ENCODE peak calls at places on chromosomes 16 and 17, in five cellular contexts. S is A549; W is CD8-positive, alpha-beta T cell; U is mammary epithelial cell; F is right lobe of liver. L is an unnamed sample. For H3K4me1, the result is how much of the 10 kb centered on the place peaks cover.

GRCh38 chr17:15351487-15351840 is 10.1 kb upstream of the TEKT3 start:
- DNase-seq in F (no peak), S (no peak), U (no peak), W (no peak), L (no peak)

GRCh38 chr17:2087597-2088211 is 32.8 kb downstream of the HIC1 start:
- DNase-seq in W (no peak), F (no peak), S (no peak), U (no peak), L (peak)

GRCh38 chr17:72372185-72372584 is 251.4 kb downstream of the SOX9 start:
- DNase-seq in U (no peak), W (no peak), F (no peak), S (no peak), L (no peak)

GRCh38 chr16:61858996-61859395 is 177.2 kb downstream of the CDH8 start:
- DNase-seq in U (no peak), W (no peak), S (no peak), F (no peak), L (no peak)

GRCh38 chr16:86517652-86518258 is 7.4 kb downstream of the FOXF1 start:
- DNase-seq in S (peak), U (peak), F (peak), W (no peak), L (no peak)

GRCh38 chr16:29012913-29013641 is 28.2 kb downstream of the LAT start:
- DNase-seq in W (no peak), U (no peak), F (no peak), S (no peak), L (peak)

GRCh38 chr17:28491860-28492259 is 14.3 kb upstream of the FOXN1 start:
- DNase-seq in W (no peak), U (no peak), S (no peak), F (no peak), L (no peak)

GRCh38 chr16:50202926-50203624 is 50.0 kb downstream of the TENT4B start:
- DNase-seq in F (no peak), W (no peak), S (peak), U (peak), L (peak)

GRCh38 chr16:68434654-68435210 is 13.6 kb downstream of the SMPD3 start:
- DNase-seq in F (no peak), W (no peak), U (peak), S (no peak), L (peak)

GRCh38 chr16:67271446-67271845 is 7.9 kb upstream of the PLEKHG4 start:
- DNase-seq in U (no peak), W (no peak), F (no peak), S (no peak), L (no peak)

GRCh38 chr16:16033208-16033717 is 83.8 kb downstream of the ABCC1 start:
- DNase-seq in S (no peak), F (no peak), W (no peak), U (no peak), L (no peak)

GRCh38 chr16:55497558-55497957 is 11.3 kb upstream of the LPCAT2 start:
- DNase-seq in F (no peak), W (no peak), S (no peak), U (no peak), L (no peak)

DNA sequence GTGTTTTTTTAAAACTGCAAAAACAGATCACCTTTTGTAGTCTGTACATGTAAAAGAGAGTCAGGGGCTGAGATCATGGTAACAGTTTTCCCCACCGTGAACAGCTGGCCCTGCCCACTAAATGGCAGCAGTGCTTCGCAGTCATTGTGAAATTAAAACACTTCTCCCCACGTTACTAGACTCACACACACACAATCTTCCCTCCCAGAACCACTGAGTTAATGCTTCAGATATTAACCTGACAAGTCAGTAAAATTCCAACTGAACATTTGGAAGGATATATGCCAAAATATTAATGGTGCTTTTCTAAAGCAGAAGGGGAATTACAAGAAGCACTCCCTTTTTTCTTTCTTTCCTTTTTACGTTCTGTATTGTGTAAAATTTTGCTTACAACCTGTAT is 1.2 kb upstream of the CD300LG start:
- DNase-seq in W (no peak), U (no peak), F (no peak), S (no peak), L (no peak)
- H3K4me1 ChIP-seq in W (under half), U (under half), F (under half), S (under half), L (under half)

DNA sequence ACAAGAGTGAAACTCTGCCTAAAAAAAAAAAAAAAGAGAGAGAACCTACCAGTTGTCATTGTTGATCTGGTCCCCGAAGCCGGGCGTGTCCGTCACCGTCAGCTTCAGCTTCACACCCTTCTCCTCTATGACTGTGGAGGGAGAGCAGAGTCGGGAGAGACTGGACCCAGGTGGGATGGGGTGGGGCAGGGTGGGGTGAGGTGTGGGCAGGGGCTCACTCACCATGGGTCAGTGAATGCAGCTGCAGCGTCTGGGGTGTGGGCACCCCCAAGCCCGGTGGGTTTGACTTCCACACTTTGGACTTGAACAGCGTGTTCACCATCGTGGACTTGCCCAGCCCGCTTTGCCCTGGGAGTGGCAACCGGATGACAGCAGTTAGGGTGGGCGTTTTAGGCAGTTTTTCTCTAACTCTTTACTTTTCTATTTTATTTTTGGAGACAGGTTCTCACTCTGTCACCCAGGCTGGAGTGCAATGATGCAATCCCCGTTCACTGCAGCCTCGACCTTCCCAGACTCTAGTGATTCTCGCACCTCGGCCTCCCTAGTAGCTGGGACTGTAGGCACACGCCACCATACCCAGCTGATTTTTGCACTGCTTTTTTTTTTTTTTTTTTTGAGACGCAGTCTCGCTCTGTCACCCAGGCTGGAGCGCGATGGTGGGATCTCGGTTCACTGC is 2.2 kb downstream of the SEPTIN12 start:
- DNase-seq in S (no peak), F (no peak), U (no peak), W (no peak), L (no peak)
- H3K4me1 ChIP-seq in S (under half), F (under half), U (under half), W (under half), L (under half)

GRCh38 chr16:88973415-88974050 is 3.5 kb downstream of the CBFA2T3 start:
- DNase-seq in U (no peak), W (no peak), F (no peak), S (no peak), L (no peak)
- H3K4me1 ChIP-seq in U (under half), W (under half), F (under half), S (under half), L (under half)

GRCh38 chr17:34363183-34363661 is at the start of gene CCL1:
- DNase-seq in S (no peak), F (no peak), W (no peak), U (no peak), L (no peak)
- H3K4me1 ChIP-seq in S (under half), F (under half), W (under half), U (under half), L (under half)